ENCODE peak calls at places on chromosome 10, in six cellular contexts. Y is NCI-H1436; U is NCI-H460; T is foreskin fibroblast; S is hippocampal formation; G is stimulated activated CD8-positive, alpha-beta memory T cell treated with anti-CD3 and anti-CD28 coated beads, Interleukin-2, amount 100 ng/mL, for 48 hours. O is an unnamed sample.

GRCh38 chr10:126684171-126684745 is 13.8 kb upstream of the C10orf90 start:
- DNase-seq in Y (no peak), U (no peak), T (no peak), S (no peak), G (no peak), O (no peak)

GRCh38 chr10:133100706-133101463 is 13.2 kb downstream of the ADGRA1 start:
- DNase-seq in Y (no peak), U (no peak), T (peak), S (no peak), G (no peak), O (no peak)

GRCh38 chr10:25531662-25532061 is 356.9 kb downstream of the GPR158 start:
- DNase-seq in Y (no peak), U (no peak), T (no peak), S (no peak), G (no peak), O (no peak)

GRCh38 chr10:8053446-8054242 is 844 bp upstream of the GATA3 start:
- DNase-seq in Y (no peak), U (peak), T (peak), S (peak), G (peak), O (peak)

GRCh38 chr10:8628351-8628750 is 573.9 kb downstream of the GATA3 start:
- DNase-seq in Y (no peak), U (no peak), T (no peak), S (no peak), G (no peak), O (no peak)

GRCh38 chr10:129253551-129254179 is 213.4 kb upstream of the MGMT start:
- DNase-seq in Y (no peak), U (no peak), T (no peak), S (no peak), G (no peak), O (no peak)

GRCh38 chr10:24889636-24890035 is 62.8 kb downstream of the PRTFDC1 start:
- DNase-seq in Y (no peak), U (no peak), T (peak), S (no peak), G (no peak), O (no peak)

GRCh38 chr10:125213541-125214282 is 53.3 kb upstream of the CTBP2 start:
- DNase-seq in Y (no peak), U (no peak), T (no peak), S (peak), G (no peak), O (no peak)

GRCh38 chr10:60877777-60878120 is 66.2 kb downstream of the RHOBTB1 start:
- DNase-seq in Y (no peak), U (no peak), T (no peak), S (no peak), G (no peak), O (no peak)

GRCh38 chr10:5547934-5548660 is 23.3 kb downstream of the CALML3 start:
- DNase-seq in Y (no peak), U (no peak), T (peak), S (no peak), G (no peak), O (no peak)

GRCh38 chr10:75137533-75138438 is 26.3 kb downstream of the SAMD8 start:
- DNase-seq in Y (no peak), U (no peak), T (peak), S (no peak), G (no peak), O (no peak)

GRCh38 chr10:22657566-22658190 is 56.7 kb downstream of the PIP4K2A start:
- DNase-seq in Y (no peak), U (no peak), T (peak), S (no peak), G (no peak), O (no peak)

GRCh38 chr10:86220626-86221025 is 146.0 kb downstream of the GRID1 start:
- DNase-seq in Y (no peak), U (no peak), T (no peak), S (no peak), G (no peak), O (no peak)

O was measured in activated CD8-positive, alpha-beta memory T cell treated with anti-CD3 and anti-CD28 coated beads for 48 hours.